ENCODE peak calls at places on chromosome X, in ten cellular contexts. R is T-helper 9 cell; E is Right ventricle myocardium superior; Q is effector memory CD4-positive, alpha-beta T cell; A is stimulated activated CD4-positive, alpha-beta T cell treated with anti-CD3 and anti-CD28 coated beads, Interleukin-4, amount 100 ng/mL, for 48 hours; P is ACHN; C is central memory CD8-positive, alpha-beta T cell; O is cardiac fibroblast; I is NCI-H2081; D is HS-5. K is an unnamed sample.

GRCh38 chrX:109600114-109600710 is 24.8 kb downstream of the KCNE5 start:
- DNase-seq in R (no peak), E (peak; percentile 53), Q (no peak), A (no peak), P (no peak), C (no peak), O (peak; percentile 30), I (no peak), D (no peak), K (no peak)

GRCh38 chrX:31154941-31155340 is 83.1 kb upstream of the FTHL17 start:
- DNase-seq in R (no peak), E (no peak), Q (no peak), A (no peak), P (no peak), C (no peak), O (no peak), I (peak; percentile 47), D (no peak), K (no peak)

GRCh38 chrX:22325091-22325490 is 52.4 kb downstream of the CBLL2 start:
- DNase-seq in R (no peak), E (no peak), Q (no peak), A (no peak), P (no peak), C (no peak), O (peak; percentile 60), I (no peak), D (no peak), K (no peak)

GRCh38 chrX:109596015-109596414 is 29.0 kb downstream of the KCNE5 start:
- DNase-seq in R (no peak), E (no peak), Q (no peak), A (no peak), P (no peak), C (no peak), O (no peak), I (no peak), D (no peak), K (no peak)

GRCh38 chrX:25003066-25003849 is 12.5 kb downstream of the ARX start:
- DNase-seq in R (no peak), E (no peak), Q (no peak), A (no peak), P (no peak), C (no peak), O (no peak), I (no peak), D (no peak), K (no peak)

GRCh38 chrX:71111141-71111843 is at the start of gene IL2RG:
- DNase-seq in R (peak; percentile 72), E (no peak), Q (peak; percentile 77), A (peak; percentile 69), P (no peak), C (peak; percentile 80), O (no peak), I (no peak), D (no peak), K (no peak)

GRCh38 chrX:116009348-116009747 is 161.2 kb upstream of the AGTR2 start:
- DNase-seq in R (no peak), E (no peak), Q (no peak), A (no peak), P (no peak), C (no peak), O (no peak), I (no peak), D (no peak), K (no peak)

GRCh38 chrX:26138043-26138442 is at the start of gene MAGEB18:
- DNase-seq in R (no peak), E (no peak), Q (no peak), A (no peak), P (no peak), C (no peak), O (no peak), I (no peak), D (no peak), K (no peak)

GRCh38 chrX:37692918-37693317 is 7.3 kb downstream of the XK start:
- DNase-seq in R (no peak), E (no peak), Q (no peak), A (no peak), P (no peak), C (no peak), O (no peak), I (no peak), D (no peak), K (no peak)

GRCh38 chrX:8906299-8906698 is 105.1 kb upstream of the FAM9A start:
- DNase-seq in R (no peak), E (no peak), Q (no peak), A (no peak), P (no peak), C (no peak), O (no peak), I (no peak), D (no peak), K (no peak)

GRCh38 chrX:46978341-46979291 is 66.4 kb downstream of the JADE3 start:
- DNase-seq in R (peak; percentile 69), E (peak; percentile 75), Q (peak; percentile 53), A (peak; percentile 72), P (peak; percentile 63), C (peak; percentile 29), O (peak; percentile 77), I (peak; percentile 53), D (peak; percentile 24), K (peak; percentile 32)

GRCh38 chrX:69073241-69073640 is 92.0 kb downstream of the PJA1 start:
- DNase-seq in R (no peak), E (no peak), Q (no peak), A (no peak), P (no peak), C (no peak), O (no peak), I (no peak), D (no peak), K (no peak)

GRCh38 chrX:149819371-149819770 is 37.6 kb downstream of the MAGEA9 start:
- DNase-seq in R (no peak), E (no peak), Q (no peak), A (no peak), P (no peak), C (no peak), O (no peak), I (no peak), D (no peak), K (no peak)

GRCh38 chrX:41137589-41137988 is 52.3 kb downstream of the USP9X start:
- DNase-seq in R (no peak), E (no peak), Q (no peak), A (no peak), P (peak; percentile 10), C (no peak), O (no peak), I (peak; percentile 3), D (no peak), K (no peak)

GRCh38 chrX:78104447-78105176 is 564 bp downstream of the PGK1 start:
- DNase-seq in R (peak; percentile 14), E (peak; percentile 58), Q (peak; percentile 30), A (no peak), P (peak; percentile 33), C (no peak), O (peak; percentile 70), I (peak; percentile 63), D (no peak), K (no peak)

GRCh38 chrX:70434914-70435586 is 9.6 kb upstream of the DLG3 start:
- DNase-seq in R (no peak), E (peak; percentile 54), Q (no peak), A (no peak), P (no peak), C (no peak), O (peak; percentile 51), I (no peak), D (no peak), K (no peak)

GRCh38 chrX:124467202-124467601 is 120.8 kb downstream of the SH2D1A start:
- DNase-seq in R (no peak), E (no peak), Q (no peak), A (no peak), P (no peak), C (no peak), O (no peak), I (no peak), D (no peak), K (no peak)

GRCh38 chrX:17531500-17531899 is 156.5 kb downstream of the NHS start:
- DNase-seq in R (no peak), E (no peak), Q (no peak), A (no peak), P (no peak), C (no peak), O (no peak), I (no peak), D (no peak), K (no peak)

GRCh38 chrX:31715675-31716074 is 643.8 kb upstream of the FTHL17 start:
- DNase-seq in R (no peak), E (no peak), Q (no peak), A (no peak), P (no peak), C (no peak), O (no peak), I (no peak), D (no peak), K (no peak)

GRCh38 chrX:118345401-118346257 is at the start of gene WDR44:
- DNase-seq in R (peak; percentile 88), E (peak; percentile 95), Q (peak; percentile 90), A (peak; percentile 84), P (peak; percentile 88), C (peak; percentile 92), O (peak; percentile 97), I (peak; percentile 99), D (peak; percentile 76), K (peak; percentile 49)

GRCh38 chrX:630922-631496 is 418 bp downstream of the SHOX start:
- DNase-seq in R (no peak), E (no peak), Q (no peak), A (no peak), P (no peak), C (no peak), O (no peak), I (no peak), D (no peak), K (no peak)

GRCh38 chrX:21638311-21638710 is 19.8 kb downstream of the KLHL34 start:
- DNase-seq in R (no peak), E (no peak), Q (no peak), A (no peak), P (no peak), C (no peak), O (no peak), I (no peak), D (peak; percentile 52), K (no peak)

GRCh38 chrX:87578978-87579377 is 61.4 kb downstream of the KLHL4 start:
- DNase-seq in R (no peak), E (no peak), Q (no peak), A (no peak), P (peak; percentile 0), C (no peak), O (peak; percentile 27), I (no peak), D (no peak), K (peak; percentile 0)

GRCh38 chrX:116930311-116930710 is 467.5 kb upstream of the CT83 start:
- DNase-seq in R (no peak), E (no peak), Q (no peak), A (no peak), P (no peak), C (no peak), O (no peak), I (no peak), D (no peak), K (no peak)

GRCh38 chrX:21745756-21746155 is 12.2 kb downstream of the SMPX start:
- DNase-seq in R (peak; percentile 16), E (peak; percentile 46), Q (peak; percentile 26), A (peak; percentile 4), P (peak; percentile 1), C (peak; percentile 9), O (peak; percentile 27), I (peak; percentile 20), D (peak; percentile 4), K (peak; percentile 0)

GRCh38 chrX:34426334-34426733 is 230.8 kb downstream of the TMEM47 start:
- DNase-seq in R (no peak), E (no peak), Q (no peak), A (no peak), P (no peak), C (no peak), O (peak; percentile 12), I (no peak), D (no peak), K (no peak)

GRCh38 chrX:3526749-3527148 is 180.3 kb upstream of the MXRA5 start:
- DNase-seq in R (no peak), E (no peak), Q (no peak), A (no peak), P (no peak), C (no peak), O (peak; percentile 22), I (no peak), D (no peak), K (no peak)

GRCh38 chrX:2502668-2503519 is 2.1 kb upstream of the DHRSX start:
- DNase-seq in R (no peak), E (no peak), Q (no peak), A (no peak), P (no peak), C (no peak), O (peak; percentile 36), I (no peak), D (no peak), K (no peak)

K was measured in SW 1271.